ENCODE peak calls at places on chromosomes 7 and 10, in nine cellular contexts. R is NCI-H1417; U is activated naive CD8-positive, alpha-beta T cell treated with anti-CD3 and anti-CD28 coated beads for 36 hours; T is Caki2; H is NCI-H2081; M is brain pericyte; V is T-helper 1 cell; D is HEK293T; S is iris pigment epithelial cell. Z is an unnamed sample.

GRCh38 chr7:116610210-116610609 is 61.8 kb upstream of the MET start:
- DNase-seq in T (peak), V (no peak), S (peak), U (no peak), R (no peak), M (no peak), D (no peak), H (no peak), Z (no peak)

GRCh38 chr10:83522881-83523386 is 616.4 kb upstream of the GHITM start:
- DNase-seq in S (peak), H (no peak), U (no peak), T (peak), R (no peak), M (no peak), V (no peak), D (no peak), Z (no peak)

GRCh38 chr7:17625038-17625437 is 315.3 kb downstream of the SNX13 start:
- DNase-seq in R (no peak), U (no peak), T (peak), D (no peak), S (peak), V (no peak), H (no peak), M (no peak), Z (no peak)

GRCh38 chr7:39184387-39184786 is 206.7 kb downstream of the POU6F2 start:
- DNase-seq in R (no peak), D (peak), S (no peak), U (no peak), M (no peak), T (no peak), V (no peak), H (no peak), Z (no peak)

GRCh38 chr10:13371879-13372470 is 23.9 kb upstream of the SEPHS1 start:
- DNase-seq in U (peak), D (peak), R (peak), M (peak), S (peak), T (peak), V (no peak), H (peak), Z (peak)

GRCh38 chr7:7527047-7527446 is 8.6 kb downstream of the COL28A1 start:
- DNase-seq in S (no peak), H (no peak), D (no peak), T (no peak), U (no peak), R (no peak), M (no peak), V (no peak), Z (no peak)

GRCh38 chr7:112411186-112411795 is 39.0 kb upstream of the IFRD1 start:
- DNase-seq in U (no peak), H (peak), M (no peak), D (peak), V (no peak), S (peak), R (peak), T (peak), Z (no peak)

GRCh38 chr7:69597278-69598076 is 798 bp upstream of the AUTS2 start:
- DNase-seq in H (no peak), S (peak), T (peak), D (peak), M (no peak), V (no peak), U (no peak), R (no peak), Z (no peak)

GRCh38 chr7:128455556-128456254 is at the start of gene HILPDA:
- DNase-seq in D (peak), S (peak), T (peak), V (peak), H (peak), U (peak), R (peak), M (peak), Z (peak)

GRCh38 chr7:124597509-124597908 is 168.1 kb downstream of the GPR37 start:
- DNase-seq in R (no peak), D (no peak), V (no peak), U (no peak), M (no peak), T (no peak), H (no peak), S (no peak), Z (no peak)

GRCh38 chr10:101660268-101660667 is 34.7 kb downstream of the FBXW4 start:
- DNase-seq in T (no peak), S (no peak), V (no peak), H (no peak), U (no peak), D (no peak), R (no peak), M (no peak), Z (no peak)

GRCh38 chr10:113697595-113697994 is 17.9 kb downstream of the CASP7 start:
- DNase-seq in R (no peak), D (no peak), M (no peak), S (no peak), V (no peak), T (no peak), U (no peak), H (no peak), Z (no peak)

GRCh38 chr10:50545846-50546245 is 77.9 kb downstream of the SGMS1 start:
- DNase-seq in U (no peak), V (no peak), S (no peak), M (no peak), T (no peak), D (no peak), H (no peak), R (no peak), Z (no peak)

GRCh38 chr7:47405921-47406765 is 175.8 kb downstream of the TNS3 start:
- DNase-seq in H (no peak), R (no peak), V (no peak), U (no peak), M (no peak), S (peak), T (peak), D (no peak), Z (no peak)

GRCh38 chr7:2614646-2615330 is 17.0 kb upstream of the TTYH3 start:
- DNase-seq in D (no peak), M (no peak), S (no peak), R (peak), U (no peak), V (no peak), T (no peak), H (peak), Z (no peak)

GRCh38 chr10:26446258-26446657 is 8.1 kb downstream of the APBB1IP start:
- DNase-seq in D (no peak), R (no peak), V (no peak), U (no peak), M (no peak), S (no peak), H (no peak), T (no peak), Z (no peak)

GRCh38 chr10:24722676-24723385 is 856 bp downstream of the ARHGAP21 start:
- DNase-seq in U (peak), T (peak), V (peak), R (peak), D (peak), H (peak), S (peak), M (no peak), Z (peak)

GRCh38 chr7:158526531-158526930 is 61.1 kb downstream of the PTPRN2 start:
- DNase-seq in U (no peak), V (no peak), H (no peak), T (no peak), M (no peak), D (no peak), R (no peak), S (no peak), Z (no peak)

GRCh38 chr7:68729361-68729760 is 868.9 kb upstream of the AUTS2 start:
- DNase-seq in H (peak), T (no peak), U (no peak), R (peak), M (no peak), D (no peak), S (no peak), V (no peak), Z (no peak)

GRCh38 chr10:132183046-132183445 is 3.7 kb upstream of the DPYSL4 start:
- DNase-seq in H (no peak), U (no peak), T (no peak), S (no peak), R (peak), D (no peak), V (no peak), M (no peak), Z (no peak)

GRCh38 chr10:69898941-69899340 is 97.2 kb downstream of the COL13A1 start:
- DNase-seq in D (no peak), S (no peak), H (no peak), R (no peak), M (no peak), U (no peak), T (no peak), V (no peak), Z (no peak)

GRCh38 chr7:150404785-150405583 is 25.9 kb downstream of the ZNF775 start:
- DNase-seq in T (peak), R (peak), H (peak), V (peak), D (peak), M (peak), S (peak), U (peak), Z (peak)

GRCh38 chr10:5040781-5041470 is 37.3 kb upstream of the AKR1C2 start:
- DNase-seq in D (no peak), H (no peak), S (peak), R (no peak), V (no peak), U (no peak), T (peak), M (no peak), Z (no peak)

GRCh38 chr7:16320261-16320660 is 101.1 kb downstream of the CRPPA start:
- DNase-seq in T (no peak), D (no peak), H (no peak), U (no peak), M (no peak), V (no peak), R (no peak), S (no peak), Z (no peak)

GRCh38 chr7:148866362-148866761 is 17.7 kb downstream of the EZH2 start:
- DNase-seq in D (no peak), U (no peak), M (no peak), H (no peak), V (no peak), R (no peak), S (no peak), T (no peak), Z (no peak)

GRCh38 chr10:44781131-44781530 is 130.0 kb upstream of the TMEM72 start:
- DNase-seq in D (no peak), M (no peak), U (no peak), R (no peak), H (no peak), S (peak), V (no peak), T (no peak), Z (no peak)

GRCh38 chr7:93601363-93601762 is 26.8 kb upstream of the CALCR start:
- DNase-seq in V (no peak), M (no peak), R (peak), S (peak), H (peak), U (no peak), D (peak), T (no peak), Z (no peak)

GRCh38 chr10:59823111-59823510 is 69.9 kb upstream of the MRLN start:
- DNase-seq in H (no peak), U (no peak), M (no peak), V (no peak), T (no peak), R (no peak), S (no peak), D (no peak), Z (no peak)

GRCh38 chr10:123521556-123521955 is 144.6 kb upstream of the GPR26 start:
- DNase-seq in T (no peak), S (no peak), U (no peak), M (no peak), H (no peak), R (no peak), D (no peak), V (no peak), Z (no peak)

GRCh38 chr10:79222186-79222585 is 125.1 kb upstream of the PPIF start:
- DNase-seq in T (no peak), V (no peak), R (no peak), S (no peak), D (no peak), U (no peak), M (no peak), H (no peak), Z (no peak)

GRCh38 chr7:1659696-1660095 is 10.4 kb upstream of the ELFN1 start:
- DNase-seq in S (no peak), M (no peak), U (no peak), R (no peak), D (no peak), T (no peak), V (no peak), H (no peak), Z (no peak)

GRCh38 chr7:157539521-157539920 is 202.7 kb downstream of the DNAJB6 start:
- DNase-seq in S (no peak), D (no peak), U (no peak), V (no peak), T (no peak), H (no peak), R (no peak), M (no peak), Z (no peak)

GRCh38 chr7:3378390-3379120 is 77.5 kb downstream of the SDK1 start:
- DNase-seq in R (no peak), H (no peak), S (no peak), U (no peak), V (no peak), D (no peak), T (no peak), M (no peak), Z (no peak)

Z was measured in effector memory CD4-positive, alpha-beta T cell.